ENCODE peak calls at places on chromosome 21, in five cellular contexts. X, Y, A, Z and N are unnamed samples.

GRCh38 chr21:44076316-44076715 is 30.9 kb upstream of the PWP2 start:
- DNase-seq in X (no peak), Y (no peak), A (no peak), Z (no peak), N (no peak)

GRCh38 chr21:41948404-41948895 is 5.4 kb downstream of the C2CD2 start:
- DNase-seq in X (no peak), Y (no peak), A (no peak), Z (no peak), N (no peak)

GRCh38 chr21:42315296-42315891 is at the start of gene TFF3:
- DNase-seq in X (peak), Y (peak), A (no peak), Z (peak), N (no peak)

GRCh38 chr21:36059823-36060158 is 535 bp downstream of the SETD4 start:
- DNase-seq in X (peak), Y (peak), A (no peak), Z (no peak), N (peak)

GRCh38 chr21:46116189-46116845 is 18.4 kb downstream of the COL6A2 start:
- DNase-seq in X (peak), Y (no peak), A (no peak), Z (peak), N (peak)

GRCh38 chr21:35818597-35818996 is 241.7 kb downstream of the SETD4 start:
- DNase-seq in X (no peak), Y (no peak), A (no peak), Z (no peak), N (no peak)

GRCh38 chr21:45450741-45451740 is 46.1 kb downstream of the COL18A1 start:
- DNase-seq in X (no peak), Y (no peak), A (no peak), Z (no peak), N (no peak)

GRCh38 chr21:43721225-43721605 is 2.3 kb downstream of the PDXK start:
- DNase-seq in X (no peak), Y (peak), A (no peak), Z (no peak), N (no peak)

GRCh38 chr21:26845066-26845749 is at the start of gene ADAMTS1:
- DNase-seq in X (peak), Y (peak), A (no peak), Z (peak), N (peak)

GRCh38 chr21:18350216-18350615 is 53.4 kb downstream of the TMPRSS15 start:
- DNase-seq in X (no peak), Y (no peak), A (no peak), Z (no peak), N (no peak)

GRCh38 chr21:44065428-44065827 is 41.8 kb upstream of the PWP2 start:
- DNase-seq in X (no peak), Y (peak), A (no peak), Z (no peak), N (no peak)

GRCh38 chr21:35831791-35832190 is 228.5 kb downstream of the SETD4 start:
- DNase-seq in X (no peak), Y (no peak), A (no peak), Z (no peak), N (no peak)

GRCh38 chr21:46457801-46458314 is 833 bp upstream of the DIP2A start:
- DNase-seq in X (peak), Y (peak), A (peak), Z (no peak), N (peak)

GRCh38 chr21:18368193-18368592 is 35.4 kb downstream of the TMPRSS15 start:
- DNase-seq in X (no peak), Y (no peak), A (no peak), Z (no peak), N (no peak)

GRCh38 chr21:33947451-33948095 is 32.0 kb upstream of the ATP5PO start:
- DNase-seq in X (peak), Y (peak), A (peak), Z (peak), N (peak)

GRCh38 chr21:28776251-28776650 is 216.4 kb downstream of the LTN1 start:
- DNase-seq in X (no peak), Y (no peak), A (no peak), Z (no peak), N (no peak)
- TF ChIP-seq CTCF in X (no peak), Y (no peak), A (no peak), Z (no peak), N (no peak)

DNA sequence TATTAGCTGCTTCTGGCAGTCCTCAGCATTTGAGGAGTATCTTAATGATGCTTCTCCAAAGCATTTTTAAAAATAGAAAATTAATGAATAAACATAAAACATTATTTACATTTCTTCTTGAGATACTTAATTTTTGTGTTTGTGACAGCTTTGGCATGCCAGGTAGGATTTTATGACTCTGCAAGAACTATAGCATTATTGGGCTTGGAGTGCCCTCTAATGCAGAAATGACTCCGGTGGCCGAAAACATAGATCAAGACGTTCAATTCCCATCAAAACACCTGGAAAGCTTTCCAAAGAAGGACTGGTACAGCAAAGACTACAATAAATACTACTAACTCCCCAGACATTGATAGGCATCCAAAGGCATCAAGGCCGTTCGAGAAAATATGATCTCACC is 366.4 kb upstream of the CXADR start:
- DNase-seq in X (no peak), Y (no peak), A (no peak), Z (no peak), N (no peak)
- TF ChIP-seq CTCF in X (no peak), Y (no peak), A (no peak), Z (no peak), N (no peak)

GRCh38 chr21:25036775-25037174 is 570.5 kb downstream of the MRPL39 start:
- DNase-seq in X (no peak), Y (no peak), A (no peak), Z (no peak), N (no peak)

DNA sequence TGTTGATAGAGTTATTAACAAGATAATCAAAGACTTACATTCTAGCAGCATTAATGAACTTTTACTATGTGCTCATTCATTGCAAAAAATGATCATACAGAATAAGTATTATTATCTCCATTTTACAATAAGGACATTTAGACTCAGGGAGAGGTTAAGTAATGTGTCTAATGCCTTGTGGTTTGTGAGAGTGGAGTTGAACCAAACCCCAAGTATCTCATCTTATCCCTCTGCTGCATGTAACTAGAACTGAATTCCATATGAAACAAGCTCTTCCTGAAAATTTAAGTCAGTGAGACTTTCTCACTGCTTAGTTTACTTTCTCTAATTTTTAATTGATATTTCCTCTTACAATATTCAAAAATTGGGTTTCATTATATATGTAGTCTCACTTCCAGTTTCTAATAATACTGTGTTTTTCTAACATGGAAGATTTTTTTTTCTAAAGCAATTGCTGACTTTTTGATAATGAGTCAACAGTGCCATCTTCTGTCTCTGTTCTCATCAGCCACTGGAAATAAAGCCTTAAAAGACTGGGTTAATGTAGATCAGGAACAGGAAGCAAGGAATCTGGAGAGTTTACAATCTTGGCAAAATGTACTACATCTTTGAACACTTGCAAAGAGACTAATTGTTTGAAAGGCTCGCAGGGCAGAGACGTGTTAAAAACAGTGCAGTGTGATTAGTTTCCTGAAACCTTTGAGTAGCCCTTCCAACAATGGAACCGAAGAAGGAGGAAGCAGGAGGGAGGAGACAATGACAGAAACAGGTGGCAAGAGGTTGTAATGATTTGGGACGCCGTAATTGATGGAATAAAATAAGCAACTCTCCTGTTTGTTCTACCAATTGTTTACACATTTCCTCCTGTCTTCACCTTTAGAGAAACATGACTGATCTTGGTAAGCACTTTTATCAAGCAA is 567.6 kb downstream of the MRPL39 start:
- DNase-seq in X (no peak), Y (no peak), A (no peak), Z (no peak), N (no peak)
- TF ChIP-seq CTCF in X (no peak), Y (peak), A (no peak), Z (no peak), N (peak)

DNA sequence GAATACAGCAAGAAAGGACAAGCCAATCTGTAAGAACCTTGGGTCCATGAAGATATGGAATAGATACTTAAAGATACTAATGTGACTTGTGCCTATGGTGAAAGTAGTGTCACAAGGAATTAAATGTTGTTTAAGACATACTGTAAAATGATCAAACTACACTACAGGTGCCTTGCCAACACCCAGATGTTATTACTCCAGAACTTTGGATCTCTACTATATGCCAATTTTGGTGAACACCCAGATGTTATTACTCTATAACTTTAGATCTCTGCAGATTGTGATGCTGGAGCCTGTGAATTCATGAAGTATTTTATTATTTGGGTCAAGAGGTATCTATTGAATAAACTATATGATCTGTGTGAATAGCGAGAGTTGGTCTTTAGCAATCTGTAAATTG is 59.9 kb upstream of the B3GALT5 start:
- DNase-seq in X (no peak), Y (no peak), A (no peak), Z (no peak), N (no peak)
- TF ChIP-seq CTCF in X (no peak), Y (no peak), A (no peak), Z (no peak), N (no peak)